ENCODE peak calls at places on chromosomes 12 and 14, in four cellular contexts. B is GM23248, S is COR-L47, O is NCI-H2081. J is an unnamed sample.

GRCh38 chr14:45070215-45070614 is 13.7 kb upstream of the PRPF39 start:
- DNase-seq in B (peak; percentile 12), S (no peak), O (no peak), J (no peak)

GRCh38 chr12:125208942-125209341 is 143.7 kb downstream of the AACS start:
- DNase-seq in S (no peak), O (no peak), B (no peak), J (no peak)

GRCh38 chr14:91416744-91417133 is 881 bp downstream of the CCDC88C start:
- DNase-seq in O (no peak), B (no peak), S (no peak), J (no peak)

GRCh38 chr12:75236206-75236605 is 26.6 kb upstream of the KCNC2 start:
- DNase-seq in S (no peak), B (no peak), O (no peak), J (no peak)

GRCh38 chr12:28191018-28191595 is 851 bp downstream of the CCDC91 start:
- DNase-seq in S (no peak), B (peak; percentile 86), O (no peak), J (no peak)

GRCh38 chr12:753401-754237 is 1.2 kb downstream of the WNK1 start:
- DNase-seq in S (no peak), B (peak; percentile 67), O (peak; percentile 3), J (no peak)

GRCh38 chr12:117367006-117367638 is 5.7 kb upstream of the NOS1 start:
- DNase-seq in O (peak; percentile 68), S (peak; percentile 54), B (peak; percentile 63), J (peak; percentile 92)

GRCh38 chr12:45128637-45129036 is 77.7 kb upstream of the DBX2 start:
- DNase-seq in B (no peak), S (no peak), O (no peak), J (no peak)

GRCh38 chr14:93207468-93208308 is 632 bp downstream of the UBR7 start:
- DNase-seq in S (peak; percentile 25), B (peak; percentile 78), O (peak; percentile 44), J (no peak)

GRCh38 chr14:100439781-100440180 is 116.6 kb downstream of the SLC25A47 start:
- DNase-seq in B (peak; percentile 82), S (no peak), O (no peak), J (no peak)

GRCh38 chr14:93044601-93045000 is 71.1 kb downstream of the ITPK1 start:
- DNase-seq in B (no peak), O (no peak), S (no peak), J (no peak)

GRCh38 chr12:3554547-3555115 is 63.6 kb downstream of the PRMT8 start:
- DNase-seq in B (no peak), S (no peak), O (no peak), J (no peak)

GRCh38 chr14:81169711-81170103 is 51.1 kb downstream of the GTF2A1 start:
- DNase-seq in B (peak; percentile 61), S (no peak), O (peak; percentile 4), J (no peak)

GRCh38 chr12:104910196-104910840 is 47.8 kb downstream of the SLC41A2 start:
- DNase-seq in S (no peak), B (peak; percentile 72), O (no peak), J (no peak)

GRCh38 chr14:61553730-61554641 is 141.3 kb upstream of the HIF1A start:
- DNase-seq in O (no peak), B (peak; percentile 98), S (no peak), J (no peak)

GRCh38 chr12:121753844-121754264 is 39.6 kb downstream of the RHOF start:
- DNase-seq in S (no peak), O (no peak), B (no peak), J (no peak)

GRCh38 chr12:87720967-87721366 is 308.2 kb downstream of the C12orf50 start:
- DNase-seq in O (no peak), S (no peak), B (no peak), J (no peak)

GRCh38 chr12:90682398-90682797 is 272.6 kb downstream of the CCER1 start:
- DNase-seq in O (no peak), B (peak; percentile 81), S (no peak), J (no peak)

GRCh38 chr12:14164266-14164665 is 182.9 kb upstream of the GRIN2B start:
- DNase-seq in O (no peak), B (no peak), S (no peak), J (no peak)

GRCh38 chr12:27534060-27534764 is 10.2 kb downstream of the PPFIBP1 start:
- DNase-seq in O (no peak), B (no peak), S (no peak), J (no peak)

GRCh38 chr12:991350-992278 is 591 bp downstream of the ERC1 start:
- DNase-seq in S (peak; percentile 2), B (peak; percentile 56), O (peak; percentile 71), J (no peak)

GRCh38 chr12:68538722-68539614 is 71.7 kb upstream of the RAP1B start:
- DNase-seq in S (no peak), B (peak; percentile 85), O (no peak), J (peak; percentile 95)

GRCh38 chr12:107593713-107594381 is 91.8 kb upstream of the PWP1 start:
- DNase-seq in S (no peak), B (no peak), O (no peak), J (no peak)

GRCh38 chr12:4918950-4919660 is 9.4 kb downstream of the KCNA1 start:
- DNase-seq in S (no peak), B (no peak), O (no peak), J (peak; percentile 58)